ENCODE peak calls at places on chromosomes 16 and 17, in ten cellular contexts. D is mucosa of descending colon; B is GM12864; G is NB4; N is left ventricle myocardium inferior; S is CD8-positive, alpha-beta T cell; C is foreskin fibroblast; M is GM10248; O is AG10803; A is progenitor cell of endocrine pancreas. Y is an unnamed sample.

GRCh38 chr17:69254187-69254586 is 25.6 kb upstream of the ABCA10 start:
- DNase-seq in D (no peak), B (no peak), G (no peak), N (no peak), S (no peak), C (no peak), M (no peak), O (no peak), A (no peak), Y (no peak)

GRCh38 chr17:7707858-7708750 is 3.1 kb downstream of the EFNB3 start:
- DNase-seq in D (no peak), B (no peak), G (no peak), N (no peak), S (no peak), C (no peak), M (no peak), O (no peak), A (no peak), Y (no peak)

GRCh38 chr16:88706965-88707871 is 915 bp downstream of the CTU2 start:
- DNase-seq in D (no peak), B (no peak), G (no peak), N (no peak), S (no peak), C (no peak), M (no peak), O (no peak), A (no peak), Y (no peak)

GRCh38 chr16:12257926-12258561 is 281.5 kb downstream of the SNX29 start:
- DNase-seq in D (peak), B (no peak), G (no peak), N (no peak), S (no peak), C (no peak), M (no peak), O (no peak), A (no peak), Y (no peak)

GRCh38 chr17:73474370-73474988 is 162.7 kb upstream of the CDC42EP4 start:
- DNase-seq in D (peak), B (no peak), G (peak), N (peak), S (no peak), C (peak), M (no peak), O (peak), A (no peak), Y (no peak)

GRCh38 chr16:70553645-70554044 is 30.0 kb downstream of the SF3B3 start:
- DNase-seq in D (no peak), B (no peak), G (no peak), N (no peak), S (no peak), C (peak), M (no peak), O (peak), A (no peak), Y (no peak)

GRCh38 chr16:31427441-31428276 is 501 bp downstream of the COX6A2 start:
- DNase-seq in D (peak), B (no peak), G (no peak), N (peak), S (peak), C (peak), M (peak), O (peak), A (no peak), Y (peak)

GRCh38 chr17:74466111-74466784 is at the start of gene CD300A:
- DNase-seq in D (no peak), B (no peak), G (peak), N (peak), S (no peak), C (no peak), M (no peak), O (no peak), A (no peak), Y (no peak)

GRCh38 chr17:7951143-7951792 is 19.3 kb downstream of the CNTROB start:
- DNase-seq in D (no peak), B (no peak), G (no peak), N (no peak), S (no peak), C (no peak), M (peak), O (no peak), A (no peak), Y (no peak)

GRCh38 chr17:31508310-31509094 is 117.0 kb downstream of the RAB11FIP4 start:
- DNase-seq in D (peak), B (peak), G (no peak), N (no peak), S (peak), C (no peak), M (peak), O (no peak), A (no peak), Y (peak)

GRCh38 chr17:39679521-39680192 is 8.2 kb downstream of the PGAP3 start:
- DNase-seq in D (no peak), B (no peak), G (peak), N (peak), S (peak), C (no peak), M (no peak), O (no peak), A (no peak), Y (no peak)

GRCh38 chr17:63774141-63774981 is at the start of gene DDX42:
- DNase-seq in D (peak), B (no peak), G (no peak), N (peak), S (peak), C (peak), M (no peak), O (peak), A (peak), Y (no peak)

GRCh38 chr16:24255446-24256352 is at the start of gene CACNG3:
- DNase-seq in D (peak), B (no peak), G (peak), N (peak), S (peak), C (no peak), M (peak), O (peak), A (peak), Y (peak)

GRCh38 chr16:85316321-85316919 is 204.1 kb upstream of the CIBAR2 start:
- DNase-seq in D (peak), B (no peak), G (peak), N (peak), S (no peak), C (no peak), M (peak), O (peak), A (peak), Y (peak)

GRCh38 chr16:15770107-15770506 is 86.7 kb downstream of the MYH11 start:
- DNase-seq in D (no peak), B (no peak), G (no peak), N (no peak), S (no peak), C (no peak), M (no peak), O (no peak), A (no peak), Y (no peak)

GRCh38 chr17:40065041-40065770 is 2.4 kb downstream of the THRA start:
- DNase-seq in D (peak), B (no peak), G (peak), N (peak), S (no peak), C (no peak), M (no peak), O (peak), A (no peak), Y (no peak)

GRCh38 chr16:81035975-81036750 is 521 bp downstream of the ATMIN start:
- DNase-seq in D (peak), B (no peak), G (peak), N (peak), S (no peak), C (peak), M (peak), O (peak), A (peak), Y (no peak)

GRCh38 chr17:57823469-57824401 is 26.1 kb downstream of the MRPS23 start:
- DNase-seq in D (no peak), B (no peak), G (peak), N (no peak), S (no peak), C (no peak), M (no peak), O (peak), A (no peak), Y (no peak)

GRCh38 chr17:48550313-48551205 is 5.7 kb upstream of the HOXB2 start:
- DNase-seq in D (no peak), B (no peak), G (no peak), N (no peak), S (no peak), C (no peak), M (no peak), O (no peak), A (no peak), Y (no peak)
- TF ChIP-seq CTCF in D (no peak), B (no peak), G (no peak), N (no peak), S (no peak), C (no peak), M (no peak), O (peak), A (peak), Y (no peak)

GRCh38 chr16:66441586-66442375 is 14.7 kb downstream of the BEAN1 start:
- DNase-seq in D (no peak), B (no peak), G (no peak), N (no peak), S (no peak), C (no peak), M (no peak), O (peak), A (no peak), Y (no peak)

GRCh38 chr16:66446737-66447136 is 19.6 kb downstream of the BEAN1 start:
- DNase-seq in D (no peak), B (no peak), G (no peak), N (no peak), S (no peak), C (no peak), M (no peak), O (no peak), A (no peak), Y (no peak)

GRCh38 chr16:66443269-66443652 is 16.2 kb downstream of the BEAN1 start:
- DNase-seq in D (no peak), B (no peak), G (no peak), N (no peak), S (no peak), C (no peak), M (no peak), O (peak), A (no peak), Y (no peak)

GRCh38 chr16:66442502-66443268 is 15.6 kb downstream of the BEAN1 start:
- DNase-seq in D (no peak), B (no peak), G (no peak), N (no peak), S (no peak), C (no peak), M (no peak), O (no peak), A (no peak), Y (no peak)

DNA sequence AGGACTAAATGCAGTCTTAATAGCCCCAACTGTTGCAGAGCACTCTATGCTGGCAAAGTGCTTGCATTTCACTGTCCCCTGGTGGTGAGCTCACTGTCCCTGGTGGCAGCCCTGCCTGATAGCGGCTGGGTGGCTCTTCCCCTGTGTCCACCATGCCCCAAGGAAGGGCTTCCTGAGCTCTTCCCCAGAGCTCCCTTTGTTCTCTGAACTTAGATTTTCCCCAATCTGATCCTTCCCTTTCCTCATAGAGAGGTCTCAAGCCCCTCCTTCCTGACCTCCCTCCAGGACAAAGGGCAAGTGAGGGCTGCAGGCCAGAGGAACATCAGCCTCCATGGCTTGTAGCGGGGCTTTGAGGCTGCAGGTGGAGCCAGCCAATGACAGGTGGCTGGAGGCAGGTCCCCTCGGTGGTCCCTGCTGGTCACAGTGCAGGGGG is 17.0 kb downstream of the BEAN1 start:
- DNase-seq in D (no peak), B (no peak), G (no peak), N (no peak), S (no peak), C (no peak), M (no peak), O (no peak), A (no peak), Y (no peak)
- TF ChIP-seq CTCF in D (no peak), B (no peak), G (peak), N (peak), S (no peak), C (no peak), M (no peak), O (no peak), A (peak), Y (no peak)

GRCh38 chr17:78976907-78977680 is 2.6 kb downstream of the LGALS3BP start:
- DNase-seq in D (no peak), B (no peak), G (peak), N (no peak), S (no peak), C (no peak), M (no peak), O (no peak), A (no peak), Y (no peak)

GRCh38 chr17:78977681-78977943 is 2.1 kb downstream of the LGALS3BP start:
- DNase-seq in D (no peak), B (no peak), G (no peak), N (no peak), S (no peak), C (no peak), M (no peak), O (no peak), A (no peak), Y (no peak)

GRCh38 chr17:78980624-78980972 is 875 bp upstream of the LGALS3BP start:
- DNase-seq in D (no peak), B (no peak), G (no peak), N (no peak), S (no peak), C (no peak), M (no peak), O (no peak), A (no peak), Y (no peak)

GRCh38 chr17:78979780-78980623 is at the start of gene LGALS3BP:
- DNase-seq in D (peak), B (no peak), G (peak), N (peak), S (no peak), C (no peak), M (no peak), O (peak), A (peak), Y (no peak)

GRCh38 chr17:78977992-78978973 is 1.4 kb downstream of the LGALS3BP start:
- DNase-seq in D (no peak), B (no peak), G (no peak), N (peak), S (no peak), C (no peak), M (no peak), O (no peak), A (no peak), Y (no peak)
- TF ChIP-seq CTCF in D (no peak), B (no peak), G (no peak), N (peak), S (no peak), C (no peak), M (no peak), O (no peak), A (no peak), Y (no peak)

GRCh38 chr16:29011112-29011511 is 26.3 kb downstream of the LAT start:
- DNase-seq in D (no peak), B (no peak), G (peak), N (no peak), S (no peak), C (no peak), M (no peak), O (no peak), A (no peak), Y (no peak)
- TF ChIP-seq CTCF in D (no peak), B (no peak), G (peak), N (no peak), S (no peak), C (no peak), M (peak), O (no peak), A (peak), Y (no peak)

DNA sequence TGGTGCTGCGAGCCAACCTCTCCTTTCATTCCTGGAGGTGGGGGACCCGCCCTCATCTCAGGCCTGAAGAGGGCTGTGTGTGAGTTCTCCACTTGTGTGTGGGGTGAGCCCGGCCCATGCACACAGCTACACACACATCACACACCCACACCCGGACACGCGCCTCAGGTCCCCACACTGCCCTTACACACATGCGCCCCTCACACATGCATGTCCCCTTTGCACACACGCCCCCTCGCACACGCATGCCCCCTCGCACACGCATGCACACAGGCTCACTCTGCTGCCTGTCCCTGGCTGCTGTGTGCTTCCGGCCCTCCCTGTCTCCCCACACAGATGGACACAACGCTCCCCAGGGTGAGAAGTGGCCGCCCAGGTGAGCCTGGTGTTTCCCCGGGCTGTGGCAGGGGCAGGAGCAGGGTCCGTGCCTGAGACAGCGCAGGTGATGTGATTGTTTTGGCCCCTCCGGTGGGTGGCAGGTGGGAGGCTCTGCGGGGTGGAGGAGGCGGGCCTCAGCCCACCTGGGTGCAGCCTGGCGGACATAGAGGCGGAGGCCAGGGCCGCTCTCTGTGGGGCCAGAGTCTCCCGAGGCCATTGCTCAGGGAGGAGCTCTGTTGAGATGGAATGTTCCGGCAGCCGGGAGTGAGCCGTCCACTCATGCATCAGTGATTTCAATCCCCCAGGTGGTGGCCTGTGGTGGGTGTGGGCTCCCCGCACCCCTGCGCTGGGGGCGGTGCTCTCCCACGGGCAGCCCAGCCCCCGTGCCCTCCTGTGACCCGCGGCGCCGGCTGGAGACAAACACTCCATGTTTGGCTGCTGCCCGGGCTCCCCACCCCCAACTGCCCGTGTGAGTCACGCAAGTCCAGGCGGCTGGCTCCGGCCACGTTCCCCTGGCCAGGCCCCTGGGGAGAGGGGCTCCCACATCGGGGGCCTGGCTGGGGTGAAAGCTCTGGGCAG is 29.1 kb downstream of the CACNA1H start:
- DNase-seq in D (peak), B (no peak), G (no peak), N (peak), S (no peak), C (peak), M (no peak), O (peak), A (peak), Y (no peak)
- TF ChIP-seq CTCF in D (no peak), B (no peak), G (no peak), N (no peak), S (no peak), C (no peak), M (no peak), O (no peak), A (no peak), Y (no peak)

DNA sequence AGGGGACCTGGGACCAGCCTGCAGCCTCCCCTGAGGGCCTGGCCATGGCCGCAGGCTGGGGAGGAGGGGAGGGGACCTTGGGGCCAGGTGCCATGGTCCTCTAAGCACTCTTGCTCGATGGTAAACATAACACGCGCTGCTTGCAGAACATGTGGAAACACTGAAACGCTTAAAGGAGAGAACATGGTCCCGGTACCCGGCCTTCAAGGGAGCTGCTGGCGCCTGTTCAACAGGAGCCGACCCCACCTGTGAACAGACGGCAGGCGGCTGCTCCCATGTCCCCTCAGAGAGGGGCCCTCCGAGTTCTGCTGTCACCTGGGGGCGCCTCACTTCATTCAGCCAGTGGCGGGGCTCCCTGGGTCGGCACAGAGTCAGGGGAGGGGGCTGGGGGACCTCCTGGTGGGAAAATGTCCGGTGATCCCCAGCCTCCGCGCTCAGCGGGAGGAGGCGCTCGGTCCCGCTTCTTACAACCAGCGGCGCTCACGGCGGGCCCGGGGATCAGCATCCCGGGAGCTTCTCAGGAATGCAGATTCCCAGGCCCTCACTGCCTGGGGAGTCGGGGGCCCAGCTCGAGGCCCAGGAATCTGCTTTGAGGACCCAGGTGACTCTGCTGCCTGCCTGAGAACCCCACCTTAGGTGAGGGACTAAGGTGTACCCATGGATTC is 854 bp upstream of the SSTR5 start:
- DNase-seq in D (no peak), B (no peak), G (no peak), N (no peak), S (no peak), C (no peak), M (no peak), O (no peak), A (no peak), Y (no peak)
- TF ChIP-seq CTCF in D (no peak), B (no peak), G (no peak), N (no peak), S (no peak), C (no peak), M (no peak), O (no peak), A (no peak), Y (no peak)

GRCh38 chr17:81179220-81179619 is 13.2 kb upstream of the AATK start:
- DNase-seq in D (no peak), B (no peak), G (no peak), N (no peak), S (no peak), C (no peak), M (no peak), O (no peak), A (no peak), Y (no peak)

GRCh38 chr17:81179861-81180260 is 13.8 kb upstream of the AATK start:
- DNase-seq in D (no peak), B (no peak), G (no peak), N (no peak), S (no peak), C (no peak), M (no peak), O (no peak), A (no peak), Y (no peak)

GRCh38 chr17:81178136-81179091 is 12.4 kb upstream of the AATK start:
- DNase-seq in D (no peak), B (no peak), G (no peak), N (no peak), S (no peak), C (no peak), M (no peak), O (no peak), A (no peak), Y (no peak)

GRCh38 chr17:81173761-81174160 is 7.7 kb upstream of the AATK start:
- DNase-seq in D (no peak), B (no peak), G (no peak), N (no peak), S (no peak), C (peak), M (no peak), O (peak), A (no peak), Y (no peak)

GRCh38 chr17:81176656-81177055 is 10.6 kb upstream of the AATK start:
- DNase-seq in D (no peak), B (no peak), G (no peak), N (no peak), S (no peak), C (no peak), M (no peak), O (peak), A (no peak), Y (no peak)
- TF ChIP-seq CTCF in D (no peak), B (no peak), G (no peak), N (peak), S (no peak), C (no peak), M (no peak), O (no peak), A (no peak), Y (no peak)

Y was measured in natural killer cell.